ENCODE peak calls at places on chromosomes 5 and 9, in four cellular contexts. V, J, P and W are unnamed samples.
A peak's percentile ranks its signal among the peaks of the same experiment; 100 is the strongest.

GRCh38 chr9:120348951-120349429 is 231.0 kb downstream of the CDK5RAP2 start:
- DNase-seq in J (no peak), P (no peak), V (peak; percentile 64), W (no peak)

GRCh38 chr9:117092582-117092981 is 322.3 kb downstream of the ASTN2 start:
- DNase-seq in P (no peak), V (no peak), J (no peak), W (no peak)

GRCh38 chr5:80408976-80409926 is 1.4 kb downstream of the ZFYVE16 start:
- DNase-seq in P (no peak), V (no peak), J (no peak), W (no peak)

GRCh38 chr5:90477073-90477472 is 2.4 kb downstream of the POLR3G start:
- DNase-seq in P (no peak), J (no peak), V (no peak), W (no peak)

GRCh38 chr5:174910245-174910737 is 185.9 kb downstream of the MSX2 start:
- DNase-seq in P (peak; percentile 6), J (peak; percentile 59), V (peak; percentile 86), W (peak; percentile 2)

GRCh38 chr5:111072949-111073682 is 1.6 kb downstream of the TSLP start:
- DNase-seq in J (peak; percentile 74), V (peak; percentile 19), P (peak; percentile 28), W (peak; percentile 15)

GRCh38 chr5:65034782-65035181 is 266.1 kb downstream of the CWC27 start:
- DNase-seq in J (no peak), P (peak; percentile 20), V (no peak), W (no peak)

GRCh38 chr5:133873936-133874585 is 94.4 kb downstream of the C5orf15 start:
- DNase-seq in P (no peak), V (no peak), J (no peak), W (no peak)

GRCh38 chr9:96169488-96169887 is 132.5 kb downstream of the HSD17B3 start:
- DNase-seq in P (no peak), V (peak; percentile 64), J (no peak), W (no peak)

GRCh38 chr5:31443572-31443971 is 88.3 kb downstream of the DROSHA start:
- DNase-seq in P (no peak), J (no peak), V (no peak), W (no peak)

GRCh38 chr9:4114569-4115505 is 185.0 kb downstream of the GLIS3 start:
- DNase-seq in V (no peak), P (no peak), J (no peak), W (no peak)

GRCh38 chr9:134234001-134234660 is 69.8 kb upstream of the RNU6ATAC start:
- DNase-seq in P (no peak), V (no peak), J (no peak), W (no peak)

GRCh38 chr9:129665008-129665771 is at the start of gene PRRX2:
- DNase-seq in J (no peak), P (no peak), V (peak; percentile 56), W (peak; percentile 11)

GRCh38 chr5:133618141-133618540 is 5.8 kb upstream of the FSTL4 start:
- DNase-seq in V (no peak), J (no peak), P (no peak), W (no peak)

GRCh38 chr5:82346376-82347212 is 68.4 kb upstream of the RPS23 start:
- DNase-seq in P (no peak), V (no peak), J (no peak), W (no peak)

GRCh38 chr5:144448457-144448856 is 277.8 kb downstream of the KCTD16 start:
- DNase-seq in V (no peak), P (no peak), J (no peak), W (no peak)

GRCh38 chr5:43685271-43685950 is 82.4 kb downstream of the NNT start:
- DNase-seq in J (no peak), P (no peak), V (no peak), W (no peak)

GRCh38 chr5:16666861-16667481 is 50.2 kb upstream of the RETREG1 start:
- DNase-seq in J (no peak), V (peak; percentile 13), P (peak; percentile 35), W (no peak)

GRCh38 chr9:33734911-33735310 is 60.5 kb upstream of the PRSS3 start:
- DNase-seq in J (no peak), V (no peak), P (no peak), W (no peak)

GRCh38 chr9:120873512-120873911 is 3.5 kb downstream of the PHF19 start:
- DNase-seq in P (no peak), V (no peak), J (no peak), W (no peak)

GRCh38 chr5:1527533-1528205 is 3.9 kb upstream of the LPCAT1 start:
- DNase-seq in J (peak; percentile 18), V (no peak), P (no peak), W (no peak)

GRCh38 chr5:163696270-163696887 is 191.0 kb downstream of the MAT2B start:
- DNase-seq in J (no peak), P (no peak), V (peak; percentile 8), W (peak; percentile 54)

GRCh38 chr5:141958773-141959172 is 771 bp upstream of the PCDH12 start:
- DNase-seq in P (no peak), V (no peak), J (no peak), W (no peak)

GRCh38 chr5:16618138-16618897 is 1.5 kb upstream of the RETREG1 start:
- DNase-seq in P (peak; percentile 40), J (no peak), V (no peak), W (peak; percentile 20)

GRCh38 chr5:81021486-81021885 is 61.3 kb downstream of the RASGRF2 start:
- DNase-seq in P (no peak), J (no peak), V (no peak), W (no peak)

GRCh38 chr5:61625682-61626620 is 293.9 kb downstream of the ZSWIM6 start:
- DNase-seq in P (no peak), J (peak; percentile 80), V (peak; percentile 61), W (peak; percentile 22)

GRCh38 chr5:126482591-126482990 is 59.4 kb downstream of the GRAMD2B start:
- DNase-seq in J (no peak), V (no peak), P (no peak), W (no peak)

GRCh38 chr5:145981612-145982571 is 45.5 kb downstream of the SH3RF2 start:
- DNase-seq in V (peak; percentile 18), J (peak; percentile 64), P (no peak), W (no peak)

GRCh38 chr5:135559342-135559741 is 19.4 kb downstream of the CXCL14 start:
- DNase-seq in J (no peak), V (no peak), P (no peak), W (no peak)